ENCODE peak calls at places on chromosomes 6 and 20, in eight cellular contexts. A is SK-N-SH; Z is activated CD8-positive, alpha-beta T cell treated with anti-CD3 and anti-CD28 coated beads for 36 hours; H is RWPE1; G is MCF 10A; R is foreskin fibroblast; B is neural crest cell; U is CD8-positive, alpha-beta T cell. C is an unnamed sample.

GRCh38 chr20:35463455-35464300 is 8.3 kb downstream of the CEP250 start:
- DNase-seq in A (peak; percentile 65), Z (peak; percentile 68), H (peak; percentile 73), G (peak; percentile 66), R (peak; percentile 83), B (peak; percentile 69), U (peak; percentile 60), C (peak; percentile 67)

GRCh38 chr6:37776546-37776945 is 43.0 kb upstream of the ZFAND3 start:
- DNase-seq in A (no peak), Z (no peak), H (no peak), G (no peak), R (no peak), B (no peak), U (no peak), C (no peak)

GRCh38 chr6:33200234-33201146 is at the start of the genes RXRB and SLC39A7:
- DNase-seq in A (peak; percentile 96), Z (peak; percentile 100), H (peak; percentile 99), G (peak; percentile 99), R (peak; percentile 100), B (peak; percentile 98), U (peak; percentile 99), C (peak; percentile 98)

GRCh38 chr6:33492093-33492492 is 37.7 kb downstream of the ZBTB9 start:
- DNase-seq in A (no peak), Z (no peak), H (no peak), G (no peak), R (no peak), B (no peak), U (no peak), C (no peak)

GRCh38 chr6:39786636-39787035 is 5.5 kb upstream of the DAAM2 start:
- DNase-seq in A (no peak), Z (no peak), H (no peak), G (no peak), R (no peak), B (no peak), U (no peak), C (no peak)

GRCh38 chr6:48881551-48881950 is 581.5 kb downstream of the MMUT start:
- DNase-seq in A (no peak), Z (no peak), H (no peak), G (peak; percentile 21), R (peak; percentile 19), B (no peak), U (no peak), C (no peak)

GRCh38 chr20:58550661-58551060 is 35.5 kb upstream of the APCDD1L start:
- DNase-seq in A (peak; percentile 60), Z (no peak), H (no peak), G (no peak), R (peak; percentile 39), B (no peak), U (peak; percentile 4), C (no peak)

GRCh38 chr20:41098703-41099250 is 38.6 kb upstream of the PLCG1 start:
- DNase-seq in A (peak; percentile 35), Z (no peak), H (no peak), G (peak; percentile 13), R (peak; percentile 81), B (no peak), U (no peak), C (no peak)

GRCh38 chr20:11850901-11851300 is 66.8 kb upstream of the BTBD3 start:
- DNase-seq in A (no peak), Z (no peak), H (peak; percentile 91), G (peak; percentile 85), R (peak; percentile 77), B (no peak), U (no peak), C (no peak)

GRCh38 chr6:111764238-111765182 is 108.7 kb downstream of the FYN start:
- DNase-seq in A (no peak), Z (peak; percentile 81), H (no peak), G (no peak), R (no peak), B (no peak), U (peak; percentile 74), C (no peak)

GRCh38 chr6:72522735-72523141 is 99.1 kb upstream of the KCNQ5 start:
- DNase-seq in A (peak; percentile 7), Z (peak; percentile 26), H (peak; percentile 3), G (peak; percentile 34), R (no peak), B (no peak), U (peak; percentile 54), C (peak; percentile 47)

GRCh38 chr6:115474443-115475041 is 586.1 kb downstream of the FRK start:
- DNase-seq in A (no peak), Z (no peak), H (no peak), G (no peak), R (no peak), B (no peak), U (no peak), C (no peak)

GRCh38 chr6:20811112-20811746 is 277.0 kb downstream of the CDKAL1 start:
- DNase-seq in A (no peak), Z (peak; percentile 22), H (peak; percentile 90), G (peak; percentile 87), R (peak; percentile 91), B (no peak), U (no peak), C (peak; percentile 7)

GRCh38 chr20:63766695-63767426 is 27.3 kb downstream of the SLC2A4RG start:
- DNase-seq in A (no peak), Z (no peak), H (no peak), G (no peak), R (no peak), B (no peak), U (no peak), C (no peak)

GRCh38 chr20:24764027-24764797 is 184.9 kb upstream of the CST7 start:
- DNase-seq in A (no peak), Z (no peak), H (no peak), G (no peak), R (no peak), B (no peak), U (no peak), C (no peak)

GRCh38 chr20:62561182-62561581 is 81.1 kb upstream of the SLCO4A1 start:
- DNase-seq in A (no peak), Z (no peak), H (no peak), G (no peak), R (no peak), B (no peak), U (no peak), C (no peak)

GRCh38 chr20:58839474-58839874 is 11.2 kb downstream of the GNAS-AS1 start:
- DNase-seq in A (peak; percentile 85), Z (peak; percentile 68), H (peak; percentile 44), G (no peak), R (peak; percentile 44), B (peak; percentile 42), U (peak; percentile 55), C (peak; percentile 57)

GRCh38 chr6:110053395-110054240 is 75.5 kb downstream of the GPR6 start:
- DNase-seq in A (peak; percentile 59), Z (no peak), H (peak; percentile 59), G (peak; percentile 71), R (peak; percentile 79), B (no peak), U (no peak), C (peak; percentile 36)

GRCh38 chr6:101582786-101583185 is 189.3 kb downstream of the GRIK2 start:
- DNase-seq in A (no peak), Z (no peak), H (no peak), G (no peak), R (no peak), B (no peak), U (no peak), C (no peak)

GRCh38 chr6:54206510-54206909 is 95.3 kb downstream of the MLIP start:
- DNase-seq in A (no peak), Z (no peak), H (no peak), G (no peak), R (no peak), B (no peak), U (no peak), C (no peak)

GRCh38 chr6:2410982-2411381 is 165.6 kb upstream of the GMDS start:
- DNase-seq in A (no peak), Z (no peak), H (no peak), G (no peak), R (no peak), B (no peak), U (no peak), C (no peak)
- TF ChIP-seq CTCF in A (no peak), Z (no peak), H (no peak), G (no peak), R (no peak), B (no peak), U (no peak), C (no peak)

GRCh38 chr6:166277021-166277420 is 31.2 kb downstream of the PRR18 start:
- DNase-seq in A (no peak), Z (no peak), H (no peak), G (no peak), R (peak; percentile 7), B (no peak), U (no peak), C (no peak)
- TF ChIP-seq CTCF in A (no peak), Z (no peak), H (no peak), G (no peak), R (no peak), B (no peak), U (no peak), C (no peak)

GRCh38 chr6:165988757-165989456 is 178.7 kb downstream of the TBXT start:
- DNase-seq in A (peak; percentile 63), Z (no peak), H (no peak), G (no peak), R (peak; percentile 12), B (no peak), U (no peak), C (no peak)
- TF ChIP-seq CTCF in A (no peak), Z (no peak), H (no peak), G (no peak), R (no peak), B (no peak), U (no peak), C (no peak)

GRCh38 chr6:133034509-133035206 is 206.5 kb upstream of the EYA4 start:
- DNase-seq in A (no peak), Z (no peak), H (no peak), G (no peak), R (no peak), B (no peak), U (no peak), C (no peak)

GRCh38 chr6:133042550-133043120 is 198.5 kb upstream of the EYA4 start:
- DNase-seq in A (no peak), Z (no peak), H (no peak), G (no peak), R (no peak), B (no peak), U (no peak), C (no peak)

GRCh38 chr6:133041020-133041419 is 200.1 kb upstream of the EYA4 start:
- DNase-seq in A (peak; percentile 5), Z (no peak), H (no peak), G (no peak), R (no peak), B (no peak), U (no peak), C (no peak)

DNA sequence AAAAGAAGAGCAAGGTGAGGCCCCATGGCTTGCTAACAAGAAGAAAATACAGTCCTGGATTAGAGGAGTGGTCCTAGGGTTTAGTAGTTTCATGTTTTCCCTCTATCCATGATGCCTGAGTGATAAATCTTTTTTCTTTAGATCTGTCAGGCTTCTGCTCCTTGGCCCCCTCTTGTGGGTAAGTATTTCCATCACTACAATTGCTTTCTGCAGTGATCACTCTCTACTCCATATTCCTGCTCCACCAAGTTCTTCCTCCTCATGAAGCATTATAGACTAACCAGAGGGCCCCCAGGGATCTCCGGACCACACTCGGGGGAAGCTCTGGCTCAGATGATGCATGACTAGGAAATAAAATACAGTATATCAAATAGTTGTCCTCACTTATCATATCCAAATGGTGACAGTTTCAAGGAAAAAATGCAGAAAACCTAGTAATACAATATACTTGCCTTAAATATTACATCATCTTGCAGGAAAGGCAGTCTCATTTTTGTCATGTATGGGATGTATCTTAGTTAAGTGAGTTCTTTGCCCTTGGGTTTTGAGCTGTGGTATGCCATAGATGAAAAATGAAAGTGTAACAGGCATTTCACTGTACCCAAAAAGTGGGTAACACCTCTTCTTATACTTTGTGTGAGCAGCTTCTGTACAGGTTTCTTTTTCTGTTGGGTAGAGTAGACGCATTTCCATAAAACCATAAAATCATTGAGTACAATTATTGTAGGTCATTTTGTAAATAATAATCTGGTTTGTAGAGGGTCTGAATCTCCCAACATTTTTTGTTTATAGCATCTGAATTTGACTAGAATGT is 200.9 kb upstream of the EYA4 start:
- DNase-seq in A (peak; percentile 21), Z (no peak), H (peak; percentile 7), G (peak; percentile 27), R (peak; percentile 45), B (peak; percentile 18), U (no peak), C (peak; percentile 45)
- TF ChIP-seq CTCF in A (peak; percentile 50), Z (no peak), H (no peak), G (peak; percentile 58), R (peak; percentile 35), B (peak; percentile 56), U (no peak), C (no peak)

C was measured in endothelial cell.